ENCODE peak calls at places on chromosome 18, in four cellular contexts. L, J, Q and H are unnamed samples.

GRCh38 chr18:79480171-79480981 is 84.6 kb downstream of the NFATC1 start:
- DNase-seq in L (no peak), J (no peak), Q (no peak), H (no peak)

GRCh38 chr18:75070625-75071483 is 138.1 kb downstream of the PTGR3 start:
- DNase-seq in L (peak), J (peak), Q (peak), H (peak)

GRCh38 chr18:28422577-28422976 is 245.6 kb upstream of the CDH2 start:
- DNase-seq in L (no peak), J (no peak), Q (no peak), H (no peak)

GRCh38 chr18:26741041-26741440 is 124.5 kb downstream of the AQP4 start:
- DNase-seq in L (no peak), J (peak), Q (no peak), H (peak)

GRCh38 chr18:623760-624620 is 27.2 kb downstream of the CLUL1 start:
- DNase-seq in L (peak), J (peak), Q (peak), H (peak)

GRCh38 chr18:845152-845819 is 33.2 kb upstream of the YES1 start:
- DNase-seq in L (peak), J (peak), Q (no peak), H (peak)

GRCh38 chr18:46260016-46260878 is 156.1 kb downstream of the HAUS1 start:
- DNase-seq in L (peak), J (peak), Q (no peak), H (peak)

GRCh38 chr18:22347624-22348511 is 69.8 kb downstream of the CTAGE1 start:
- DNase-seq in L (no peak), J (peak), Q (no peak), H (peak)

GRCh38 chr18:34031810-34032209 is 192.9 kb downstream of the NOL4 start:
- DNase-seq in L (no peak), J (no peak), Q (no peak), H (no peak)

GRCh38 chr18:811192-812122 is 585 bp downstream of the YES1 start:
- DNase-seq in L (no peak), J (peak), Q (no peak), H (peak)

GRCh38 chr18:3885209-3885792 is 435.3 kb downstream of the TGIF1 start:
- DNase-seq in L (no peak), J (no peak), Q (no peak), H (no peak)

GRCh38 chr18:48643262-48643661 is 104.4 kb downstream of the CTIF start:
- DNase-seq in L (no peak), J (peak), Q (no peak), H (no peak)